ENCODE peak calls at places on chromosomes 11 and 22, in six cellular contexts. I is HepG2, T is K562, D is SK-N-SH, B is GM12878, S is H1. Y is an unnamed sample.
A peak's percentile ranks its signal among the peaks of the same experiment; 100 is the strongest.

GRCh38 chr22:27867114-27867957 is 51.7 kb downstream of the PITPNB start:
- DNase-seq in I (no peak), T (no peak), D (no peak), B (no peak), S (no peak), Y (no peak)

GRCh38 chr11:128400382-128401203 is 186.8 kb downstream of the ETS1 start:
- DNase-seq in I (no peak), T (no peak), D (peak; percentile 44), B (no peak), S (no peak), Y (no peak)

GRCh38 chr11:34345991-34346480 is 11.8 kb downstream of the ABTB2 start:
- DNase-seq in I (no peak), T (no peak), D (peak; percentile 26), B (no peak), S (no peak), Y (no peak)

GRCh38 chr11:120554771-120555432 is 43.4 kb downstream of the GRIK4 start:
- DNase-seq in I (no peak), T (no peak), D (peak; percentile 71), B (no peak), S (no peak), Y (no peak)

GRCh38 chr11:70525466-70525865 is 127.1 kb downstream of the CTTN start:
- DNase-seq in I (no peak), T (no peak), D (peak; percentile 30), B (no peak), S (no peak), Y (no peak)

GRCh38 chr22:35074583-35074982 is 8.6 kb downstream of the ISX start:
- DNase-seq in I (no peak), T (no peak), D (no peak), B (no peak), S (no peak), Y (no peak)

GRCh38 chr22:31739795-31740201 is 10.1 kb downstream of the PRR14L start:
- DNase-seq in I (no peak), T (no peak), D (no peak), B (no peak), S (no peak), Y (peak; percentile 36)

GRCh38 chr11:8213390-8213789 is 44.6 kb upstream of the RIC3 start:
- DNase-seq in I (no peak), T (no peak), D (no peak), B (no peak), S (no peak), Y (no peak)

GRCh38 chr11:83051760-83052671 is 19.7 kb downstream of the RAB30 start:
- DNase-seq in I (no peak), T (no peak), D (no peak), B (no peak), S (no peak), Y (no peak)

GRCh38 chr11:123549901-123550619 is 104.4 kb downstream of the SCN3B start:
- DNase-seq in I (no peak), T (no peak), D (no peak), B (no peak), S (no peak), Y (peak; percentile 21)

GRCh38 chr11:3831378-3832239 is 9.2 kb downstream of the RHOG start:
- DNase-seq in I (no peak), T (no peak), D (no peak), B (no peak), S (no peak), Y (peak; percentile 77)

GRCh38 chr11:95516786-95517185 is 272.8 kb downstream of the FAM76B start:
- DNase-seq in I (no peak), T (no peak), D (no peak), B (no peak), S (no peak), Y (no peak)

GRCh38 chr11:70176940-70177689 is 26.0 kb upstream of the FADD start:
- DNase-seq in I (peak; percentile 13), T (peak; percentile 94), D (peak; percentile 81), B (no peak), S (peak; percentile 97), Y (peak; percentile 27)

GRCh38 chr22:41204066-41204465 is 1.0 kb upstream of the L3MBTL2 start:
- DNase-seq in I (no peak), T (no peak), D (no peak), B (no peak), S (no peak), Y (no peak)

GRCh38 chr11:66221726-66222236 is 46.7 kb upstream of the RAB1B start:
- DNase-seq in I (no peak), T (no peak), D (no peak), B (peak; percentile 7), S (no peak), Y (no peak)

GRCh38 chr11:20770421-20770935 is 101.1 kb downstream of the NELL1 start:
- DNase-seq in I (no peak), T (no peak), D (peak; percentile 27), B (no peak), S (no peak), Y (no peak)

GRCh38 chr11:63916837-63917684 is at the start of gene RCOR2:
- DNase-seq in I (peak; percentile 70), T (peak; percentile 92), D (peak; percentile 98), B (no peak), S (peak; percentile 88), Y (peak; percentile 76)

GRCh38 chr22:27133951-27134664 is 476.7 kb downstream of the MIAT start:
- DNase-seq in I (no peak), T (peak; percentile 16), D (no peak), B (no peak), S (no peak), Y (no peak)

GRCh38 chr11:41461057-41461681 is 1.7 kb upstream of the LRRC4C start:
- DNase-seq in I (peak; percentile 5), T (peak; percentile 13), D (no peak), B (no peak), S (no peak), Y (no peak)

GRCh38 chr11:3165152-3165705 is at the start of gene OSBPL5:
- DNase-seq in I (no peak), T (peak; percentile 89), D (peak; percentile 90), B (no peak), S (no peak), Y (peak; percentile 71)

GRCh38 chr22:46057206-46057605 is 80.2 kb upstream of the WNT7B start:
- DNase-seq in I (no peak), T (no peak), D (no peak), B (no peak), S (no peak), Y (no peak)

GRCh38 chr22:45187891-45188290 is 24.2 kb downstream of the NUP50 start:
- DNase-seq in I (no peak), T (no peak), D (no peak), B (no peak), S (no peak), Y (no peak)

GRCh38 chr11:67300756-67301312 is 2.5 kb upstream of the SSH3 start:
- DNase-seq in I (no peak), T (no peak), D (no peak), B (no peak), S (no peak), Y (no peak)

GRCh38 chr11:91792779-91793262 is 431.8 kb upstream of the FAT3 start:
- DNase-seq in I (no peak), T (peak; percentile 16), D (no peak), B (no peak), S (no peak), Y (no peak)

GRCh38 chr11:2178906-2179494 is 7.4 kb upstream of the TH start:
- DNase-seq in I (peak; percentile 32), T (no peak), D (no peak), B (no peak), S (no peak), Y (no peak)

GRCh38 chr22:19959587-19960490 is 18.2 kb upstream of the TXNRD2 start:
- DNase-seq in I (no peak), T (peak; percentile 59), D (peak; percentile 13), B (no peak), S (no peak), Y (no peak)

GRCh38 chr22:50177537-50178470 is 7.3 kb downstream of the PANX2 start:
- DNase-seq in I (no peak), T (no peak), D (no peak), B (no peak), S (no peak), Y (no peak)

GRCh38 chr11:115580416-115580815 is 76.2 kb upstream of the CADM1 start:
- DNase-seq in I (no peak), T (no peak), D (no peak), B (no peak), S (no peak), Y (no peak)

GRCh38 chr11:115579181-115579825 is 75.1 kb upstream of the CADM1 start:
- DNase-seq in I (no peak), T (no peak), D (no peak), B (no peak), S (no peak), Y (no peak)

GRCh38 chr11:115576606-115577005 is 72.4 kb upstream of the CADM1 start:
- DNase-seq in I (no peak), T (no peak), D (no peak), B (no peak), S (no peak), Y (no peak)

GRCh38 chr11:115578275-115578674 is 74.1 kb upstream of the CADM1 start:
- DNase-seq in I (no peak), T (no peak), D (no peak), B (no peak), S (no peak), Y (no peak)

DNA sequence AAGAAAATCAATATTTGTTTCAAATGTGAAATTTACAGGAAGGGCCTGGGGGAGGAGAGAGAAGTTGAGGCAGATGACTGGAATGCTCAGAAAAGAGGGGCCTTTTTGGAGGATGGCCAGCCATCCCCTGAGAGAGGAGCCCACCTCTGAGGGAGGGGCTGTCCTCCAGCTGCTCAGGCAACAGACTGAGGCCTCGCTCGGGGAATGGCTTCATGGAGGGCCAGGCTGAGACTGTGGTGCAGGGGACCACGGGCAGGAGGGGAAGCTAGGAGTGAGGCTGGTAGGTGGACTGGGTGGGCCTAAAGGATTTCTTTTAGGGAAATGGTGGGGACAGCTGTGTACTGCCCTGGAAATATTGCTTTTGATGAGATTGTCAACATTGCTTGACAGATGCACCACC is 73.5 kb upstream of the CADM1 start:
- DNase-seq in I (no peak), T (no peak), D (no peak), B (no peak), S (no peak), Y (no peak)
- TF ChIP-seq GABPA in I (no peak), T (no peak), D (no peak), B (no peak), S (no peak), Y (no peak)

GRCh38 chr11:11757871-11758270 is 83.9 kb upstream of the USP47 start:
- DNase-seq in I (no peak), T (no peak), D (peak; percentile 17), B (no peak), S (no peak), Y (no peak)
- H3K27me3 ChIP-seq in I (no peaks in the 10 kb centered on the region), T (peaks cover 34% of the 10 kb centered on the region), D (peaks cover 8% of the 10 kb centered on the region), B (peaks cover 3% of the 10 kb centered on the region), S (no peaks in the 10 kb centered on the region), Y (no peaks in the 10 kb centered on the region)

GRCh38 chr11:44030276-44030932 is 17.4 kb upstream of the ACCSL start:
- DNase-seq in I (no peak), T (no peak), D (no peak), B (no peak), S (peak; percentile 45), Y (no peak)
- TF ChIP-seq GABPA in I (no peak), T (no peak), D (no peak), B (no peak), S (no peak), Y (no peak)

DNA sequence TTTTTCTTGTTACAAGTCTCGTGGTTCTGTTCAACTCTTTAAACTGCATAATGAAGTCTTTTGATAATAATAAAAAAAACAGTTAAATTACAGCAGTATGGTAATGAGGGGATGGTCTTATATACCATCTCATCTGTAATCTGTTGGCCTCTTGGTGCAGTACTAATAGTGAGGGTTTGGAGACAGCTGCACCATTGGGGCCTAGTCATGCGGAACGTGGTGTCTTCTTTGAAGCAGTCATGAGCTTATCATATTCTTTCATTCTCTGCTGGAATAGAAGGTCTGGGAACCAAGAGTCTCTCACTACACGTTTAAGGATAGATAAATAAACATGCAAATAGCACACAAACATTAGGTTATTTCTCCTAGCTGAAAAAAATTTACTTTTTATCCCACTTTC is 40.9 kb upstream of the OR9Q1 start:
- DNase-seq in I (no peak), T (no peak), D (no peak), B (no peak), S (no peak), Y (no peak)
- H3K27me3 ChIP-seq in I (no peaks in the 10 kb centered on the region), T (no peaks in the 10 kb centered on the region), D (no peaks in the 10 kb centered on the region), B (no peaks in the 10 kb centered on the region), S (no peaks in the 10 kb centered on the region), Y (peaks cover 8% of the 10 kb centered on the region)

Y was measured in HL-60.